ENCODE peak calls at places on chromosomes 11 and 22, in five cellular contexts. L is H9, E is neuronal stem cell, W is IMR-90, J is GM23248. D is an unnamed sample.

GRCh38 chr11:68446046-68446725 is 14.4 kb upstream of the PPP6R3 start:
- DNase-seq in L (no peak), E (no peak), W (no peak), J (no peak), D (peak; percentile 15)

GRCh38 chr11:8040261-8040920 is 40.6 kb upstream of the TUB start:
- DNase-seq in L (peak; percentile 9), E (no peak), W (no peak), J (no peak), D (no peak)

GRCh38 chr11:83219095-83219494 is 25.6 kb downstream of the ANKRD42 start:
- DNase-seq in L (peak; percentile 53), E (no peak), W (no peak), J (no peak), D (no peak)

GRCh38 chr11:5600374-5600851 is 4.0 kb downstream of the TRIM6 start:
- DNase-seq in L (peak; percentile 81), E (peak; percentile 55), W (peak; percentile 90), J (peak; percentile 94), D (peak; percentile 93)

GRCh38 chr11:64224151-64224890 is 1.7 kb downstream of the TRPT1 start:
- DNase-seq in L (no peak), E (no peak), W (no peak), J (no peak), D (no peak)

GRCh38 chr11:45964911-45965389 is 42.5 kb downstream of the LARGE2 start:
- DNase-seq in L (peak; percentile 76), E (peak; percentile 66), W (peak; percentile 80), J (peak; percentile 84), D (peak; percentile 80)

GRCh38 chr11:94183886-94184264 is 55.2 kb downstream of the PANX1 start:
- DNase-seq in L (peak; percentile 87), E (peak; percentile 66), W (peak; percentile 67), J (peak; percentile 43), D (peak; percentile 70)

GRCh38 chr11:92180664-92181251 is 43.9 kb upstream of the FAT3 start:
- DNase-seq in L (no peak), E (no peak), W (peak; percentile 47), J (peak; percentile 80), D (no peak)

GRCh38 chr11:3199537-3200295 is 18.9 kb downstream of the MRGPRG start:
- DNase-seq in L (no peak), E (no peak), W (no peak), J (no peak), D (peak; percentile 80)

GRCh38 chr11:87374206-87374793 is 336.6 kb downstream of the TMEM135 start:
- DNase-seq in L (no peak), E (no peak), W (no peak), J (peak; percentile 8), D (no peak)

GRCh38 chr22:29799217-29799680 is 32.1 kb downstream of the UQCR10 start:
- DNase-seq in L (no peak), E (no peak), W (peak; percentile 94), J (peak; percentile 98), D (peak; percentile 98)

GRCh38 chr11:89361738-89362137 is 129.4 kb downstream of the NOX4 start:
- DNase-seq in L (no peak), E (no peak), W (no peak), J (no peak), D (no peak)

GRCh38 chr11:127643659-127644058 is 643.1 kb upstream of the KIRREL3 start:
- DNase-seq in L (no peak), E (no peak), W (no peak), J (no peak), D (no peak)
- H3K9me3 ChIP-seq in L (no peaks in the 10 kb centered on the region), E (no peaks in the 10 kb centered on the region), W (no peaks in the 10 kb centered on the region), J (no peaks in the 10 kb centered on the region), D (no peaks in the 10 kb centered on the region)

DNA sequence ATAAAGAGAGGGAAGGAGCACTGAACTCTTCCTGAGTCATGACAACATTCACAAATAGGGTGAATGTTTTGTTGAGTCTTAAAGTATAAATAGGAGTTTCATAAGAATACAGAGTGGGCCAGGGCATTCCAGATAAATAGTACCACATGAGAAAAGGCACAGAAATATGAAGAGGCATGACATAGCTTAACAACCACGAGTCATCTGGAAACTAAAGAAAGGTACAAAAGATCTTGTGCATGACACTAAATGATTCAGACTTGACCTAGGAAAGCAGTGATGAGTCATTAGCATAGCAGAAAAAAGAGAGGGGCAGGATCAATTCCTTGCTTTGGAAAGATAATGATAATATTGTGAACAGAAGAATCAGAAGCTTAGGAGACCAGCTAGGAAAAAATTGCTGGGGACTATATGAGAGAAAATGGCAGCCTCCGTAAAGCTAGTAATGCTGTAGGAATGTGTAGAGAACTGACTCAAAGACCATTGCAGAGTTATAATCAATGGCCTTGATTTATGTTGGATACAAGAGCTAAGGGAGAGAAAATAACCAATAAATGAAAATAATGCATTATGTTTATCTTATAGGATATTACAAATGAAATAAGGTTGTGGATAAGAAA is 47.6 kb upstream of the FIBIN start:
- DNase-seq in L (no peak), E (no peak), W (peak; percentile 69), J (peak; percentile 78), D (no peak)
- H2AFZ ChIP-seq in L (no peak overlapping the region), E (no peak overlapping the region), W (no peak overlapping the region), J (no peak overlapping the region), D (no peak overlapping the region)

GRCh38 chr11:104700609-104701008 is 197.7 kb downstream of the CASP12 start:
- DNase-seq in L (no peak), E (no peak), W (peak; percentile 84), J (peak; percentile 56), D (no peak)

GRCh38 chr11:104705475-104706195 is 192.6 kb downstream of the CASP12 start:
- DNase-seq in L (no peak), E (no peak), W (peak; percentile 18), J (no peak), D (peak; percentile 3)

DNA sequence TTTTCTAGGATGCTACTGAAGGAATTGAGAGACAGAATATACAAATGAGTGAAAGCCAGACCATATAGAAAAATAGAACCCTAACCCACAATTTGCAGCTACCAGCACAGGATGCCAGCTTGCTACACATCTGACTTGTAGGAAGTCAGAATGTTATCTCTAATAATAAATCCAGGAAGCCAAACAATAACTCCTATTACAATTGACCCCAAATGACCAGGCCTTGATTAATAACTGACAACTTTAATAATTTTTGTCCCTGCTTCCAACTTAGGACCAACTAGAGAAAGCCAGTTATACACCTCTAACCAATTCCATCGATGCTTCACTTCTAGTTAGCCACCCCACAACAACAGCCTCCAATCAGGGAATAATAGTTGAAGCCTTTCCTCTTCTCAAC is 193.4 kb downstream of the CASP12 start:
- DNase-seq in L (no peak), E (no peak), W (no peak), J (no peak), D (no peak)
- H3K4me1 ChIP-seq in L (peaks cover 2% of the 10 kb centered on the region), E (no peaks in the 10 kb centered on the region), W (peaks cover 7% of the 10 kb centered on the region), J (peaks cover 11% of the 10 kb centered on the region), D (peaks cover 7% of the 10 kb centered on the region)

GRCh38 chr22:47329727-47330653 is 567.5 kb downstream of the TBC1D22A start:
- DNase-seq in L (no peak), E (no peak), W (no peak), J (no peak), D (no peak)

GRCh38 chr22:47333625-47334024 is 571.2 kb downstream of the TBC1D22A start:
- DNase-seq in L (no peak), E (no peak), W (peak; percentile 71), J (peak; percentile 14), D (no peak)

GRCh38 chr22:47334596-47334995 is 572.1 kb downstream of the TBC1D22A start:
- DNase-seq in L (no peak), E (no peak), W (no peak), J (no peak), D (no peak)

GRCh38 chr22:47331750-47332149 is 569.3 kb downstream of the TBC1D22A start:
- DNase-seq in L (no peak), E (no peak), W (no peak), J (no peak), D (no peak)

DNA sequence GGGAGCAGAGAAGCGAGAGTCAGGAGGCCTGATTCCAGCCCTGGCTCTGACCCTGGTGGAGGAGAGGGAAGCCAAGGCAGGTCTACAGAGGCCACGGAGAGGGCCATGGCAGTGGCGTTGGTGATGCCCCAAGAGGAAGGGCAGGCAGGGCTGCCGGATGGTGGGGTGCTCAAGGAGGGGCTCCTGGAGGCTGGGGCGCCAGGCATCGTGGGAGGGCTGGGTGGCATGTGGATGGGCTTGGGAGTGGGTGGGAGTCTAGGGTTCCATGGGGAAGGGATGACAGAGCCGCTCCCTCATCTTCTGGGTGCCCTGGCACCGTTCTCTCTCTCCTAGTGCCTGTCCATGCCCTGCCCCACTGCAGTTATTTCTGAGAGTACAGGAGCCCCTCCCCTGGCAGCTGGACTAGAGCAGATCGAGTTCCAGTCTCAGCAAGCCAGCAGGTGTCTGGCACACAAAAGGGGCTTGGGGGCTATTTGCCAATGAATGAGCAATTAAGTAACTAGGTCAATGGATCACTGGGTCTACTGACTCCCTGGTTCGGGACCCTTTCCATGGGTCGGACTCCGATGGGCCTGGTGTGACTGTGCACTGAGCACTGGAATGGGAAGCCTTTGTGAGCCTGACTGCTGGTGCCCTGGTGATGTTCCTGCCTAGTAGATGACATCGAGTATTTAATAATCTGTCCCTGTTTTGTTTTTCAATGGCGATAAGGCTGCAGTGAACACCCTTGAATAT is 570.0 kb downstream of the TBC1D22A start:
- DNase-seq in L (no peak), E (no peak), W (no peak), J (no peak), D (no peak)
- H3K9me3 ChIP-seq in L (peaks cover 94% of the 10 kb centered on the region), E (peaks cover 59% of the 10 kb centered on the region), W (peaks cover 7% of the 10 kb centered on the region), J (no peaks in the 10 kb centered on the region), D (no peaks in the 10 kb centered on the region)

GRCh38 chr22:17978027-17978426 is 46.3 kb downstream of the MICAL3 start:
- DNase-seq in L (no peak), E (no peak), W (no peak), J (no peak), D (no peak)

GRCh38 chr22:17980638-17981051 is 43.7 kb downstream of the MICAL3 start:
- DNase-seq in L (no peak), E (no peak), W (peak; percentile 48), J (peak; percentile 54), D (no peak)

GRCh38 chr22:17981497-17981896 is 42.9 kb downstream of the MICAL3 start:
- DNase-seq in L (no peak), E (no peak), W (no peak), J (no peak), D (no peak)

GRCh38 chr22:17982572-17983141 is 41.7 kb downstream of the MICAL3 start:
- DNase-seq in L (no peak), E (no peak), W (no peak), J (peak; percentile 63), D (peak; percentile 85)

DNA sequence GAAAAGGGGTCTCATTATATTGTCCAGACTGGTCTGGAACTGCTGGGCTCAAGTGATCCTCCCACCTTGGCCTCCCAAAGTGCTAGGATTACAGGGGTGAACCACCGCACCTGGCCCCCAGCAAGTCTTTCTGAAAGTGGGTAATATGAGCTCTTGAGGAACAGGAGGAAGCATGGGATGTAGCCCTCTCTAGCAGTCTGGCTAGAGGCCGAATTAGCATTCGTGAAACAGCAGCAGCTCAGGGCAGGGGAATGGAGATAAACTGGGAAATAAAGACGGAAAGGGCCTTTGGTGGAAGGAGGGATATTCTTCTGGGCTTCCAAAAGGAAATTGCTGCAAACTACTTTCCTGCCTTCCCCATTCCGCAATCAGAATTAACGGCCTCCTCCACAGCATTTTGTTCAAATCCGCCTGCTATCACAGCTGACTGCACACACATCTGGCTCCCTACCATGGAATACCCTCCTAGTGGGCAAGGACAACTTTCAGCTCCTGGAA is 44.3 kb downstream of the MICAL3 start:
- DNase-seq in L (no peak), E (no peak), W (no peak), J (no peak), D (no peak)
- H2AFZ ChIP-seq in L (no peak overlapping the region), E (no peak overlapping the region), W (peak overlapping the region; percentile 23), J (peak overlapping the region; percentile 19), D (no peak overlapping the region)

GRCh38 chr11:34329876-34330275 is 27.9 kb downstream of the ABTB2 start:
- DNase-seq in L (no peak), E (no peak), W (no peak), J (no peak), D (no peak)
- H3K4me1 ChIP-seq in L (no peaks in the 10 kb centered on the region), E (peaks cover 3% of the 10 kb centered on the region), W (peaks cover 2% of the 10 kb centered on the region), J (peaks cover 17% of the 10 kb centered on the region), D (peaks cover 19% of the 10 kb centered on the region)